ENCODE peak calls at places on chromosome 3, in six cellular contexts. One of them, this sample, is unnamed. For H3K4me1, the result is how much of the 10 kb centered on the place peaks cover.

GRCh38 chr3:81696090-81696489 is 65.4 kb downstream of the GBE1 start:
- DNase-seq in hepatocyte: no peak
- DNase-seq in cardiac muscle cell: no peak
- DNase-seq in aorta: no peak
- DNase-seq in breast epithelium: no peak
- DNase-seq in psoas muscle: no peak
- DNase-seq in this sample: no peak

GRCh38 chr3:57627976-57628375 is 30.8 kb upstream of the ARF4 start:
- DNase-seq in hepatocyte: no peak
- DNase-seq in cardiac muscle cell: no peak
- DNase-seq in aorta: no peak
- DNase-seq in breast epithelium: no peak
- DNase-seq in psoas muscle: no peak
- DNase-seq in this sample: no peak

GRCh38 chr3:169687603-169688002 is 24.1 kb upstream of the MECOM start:
- DNase-seq in hepatocyte: no peak
- DNase-seq in cardiac muscle cell: no peak
- DNase-seq in aorta: no peak
- DNase-seq in breast epithelium: no peak
- DNase-seq in psoas muscle: no peak
- DNase-seq in this sample: no peak

GRCh38 chr3:107421170-107421792 is 44.0 kb downstream of the CCDC54 start:
- DNase-seq in hepatocyte: peak
- DNase-seq in cardiac muscle cell: peak
- DNase-seq in aorta: no peak
- DNase-seq in breast epithelium: no peak
- DNase-seq in psoas muscle: no peak
- DNase-seq in this sample: no peak

GRCh38 chr3:143731304-143731703 is 117.0 kb downstream of the SLC9A9 start:
- DNase-seq in hepatocyte: no peak
- DNase-seq in cardiac muscle cell: no peak
- DNase-seq in aorta: no peak
- DNase-seq in breast epithelium: no peak
- DNase-seq in psoas muscle: no peak
- DNase-seq in this sample: no peak

GRCh38 chr3:14218355-14218754 is 39.7 kb downstream of the LSM3 start:
- DNase-seq in hepatocyte: no peak
- DNase-seq in cardiac muscle cell: no peak
- DNase-seq in aorta: no peak
- DNase-seq in breast epithelium: no peak
- DNase-seq in psoas muscle: no peak
- DNase-seq in this sample: no peak

GRCh38 chr3:98763076-98763475 is at the start of gene ST3GAL6:
- DNase-seq in hepatocyte: no peak
- DNase-seq in cardiac muscle cell: peak
- DNase-seq in aorta: peak
- DNase-seq in breast epithelium: no peak
- DNase-seq in psoas muscle: no peak
- DNase-seq in this sample: no peak

GRCh38 chr3:71582612-71583568 is 638 bp downstream of the FOXP1 start:
- DNase-seq in hepatocyte: peak
- DNase-seq in cardiac muscle cell: peak
- DNase-seq in aorta: peak
- DNase-seq in breast epithelium: peak
- DNase-seq in psoas muscle: peak
- DNase-seq in this sample: peak

GRCh38 chr3:19543212-19543841 is 390.7 kb downstream of the EFHB start:
- DNase-seq in hepatocyte: peak
- DNase-seq in cardiac muscle cell: peak
- DNase-seq in aorta: no peak
- DNase-seq in breast epithelium: no peak
- DNase-seq in psoas muscle: no peak
- DNase-seq in this sample: no peak

GRCh38 chr3:59913645-59914044 is 863.8 kb upstream of the CFAP20DC start:
- DNase-seq in hepatocyte: no peak
- DNase-seq in cardiac muscle cell: no peak
- DNase-seq in aorta: no peak
- DNase-seq in breast epithelium: no peak
- DNase-seq in psoas muscle: no peak
- DNase-seq in this sample: no peak

GRCh38 chr3:182178488-182179200 is 466.9 kb downstream of the SOX2 start:
- DNase-seq in hepatocyte: no peak
- DNase-seq in cardiac muscle cell: no peak
- DNase-seq in aorta: no peak
- DNase-seq in breast epithelium: no peak
- DNase-seq in psoas muscle: no peak
- DNase-seq in this sample: no peak

GRCh38 chr3:183354325-183354831 is 74.0 kb downstream of the MCF2L2 start:
- DNase-seq in hepatocyte: no peak
- DNase-seq in cardiac muscle cell: no peak
- DNase-seq in aorta: no peak
- DNase-seq in breast epithelium: no peak
- DNase-seq in psoas muscle: no peak
- DNase-seq in this sample: no peak

GRCh38 chr3:183354874-183355273 is 73.5 kb downstream of the MCF2L2 start:
- DNase-seq in hepatocyte: no peak
- DNase-seq in cardiac muscle cell: no peak
- DNase-seq in aorta: no peak
- DNase-seq in breast epithelium: no peak
- DNase-seq in psoas muscle: no peak
- DNase-seq in this sample: no peak

GRCh38 chr3:183356920-183357319 is 71.5 kb downstream of the MCF2L2 start:
- DNase-seq in hepatocyte: no peak
- DNase-seq in cardiac muscle cell: no peak
- DNase-seq in aorta: no peak
- DNase-seq in breast epithelium: no peak
- DNase-seq in psoas muscle: no peak
- DNase-seq in this sample: no peak

GRCh38 chr3:183350164-183350563 is 78.3 kb downstream of the MCF2L2 start:
- DNase-seq in hepatocyte: no peak
- DNase-seq in cardiac muscle cell: no peak
- DNase-seq in aorta: no peak
- DNase-seq in breast epithelium: no peak
- DNase-seq in psoas muscle: no peak
- DNase-seq in this sample: no peak

GRCh38 chr3:183353421-183353820 is 75.0 kb downstream of the MCF2L2 start:
- DNase-seq in hepatocyte: no peak
- DNase-seq in cardiac muscle cell: no peak
- DNase-seq in aorta: no peak
- DNase-seq in breast epithelium: no peak
- DNase-seq in psoas muscle: no peak
- DNase-seq in this sample: no peak
- H3K4me1 ChIP-seq in hepatocyte: under half
- H3K4me1 ChIP-seq in cardiac muscle cell: under half
- H3K4me1 ChIP-seq in aorta: under half
- H3K4me1 ChIP-seq in breast epithelium: under half
- H3K4me1 ChIP-seq in psoas muscle: under half
- H3K4me1 ChIP-seq in this sample: under half

DNA sequence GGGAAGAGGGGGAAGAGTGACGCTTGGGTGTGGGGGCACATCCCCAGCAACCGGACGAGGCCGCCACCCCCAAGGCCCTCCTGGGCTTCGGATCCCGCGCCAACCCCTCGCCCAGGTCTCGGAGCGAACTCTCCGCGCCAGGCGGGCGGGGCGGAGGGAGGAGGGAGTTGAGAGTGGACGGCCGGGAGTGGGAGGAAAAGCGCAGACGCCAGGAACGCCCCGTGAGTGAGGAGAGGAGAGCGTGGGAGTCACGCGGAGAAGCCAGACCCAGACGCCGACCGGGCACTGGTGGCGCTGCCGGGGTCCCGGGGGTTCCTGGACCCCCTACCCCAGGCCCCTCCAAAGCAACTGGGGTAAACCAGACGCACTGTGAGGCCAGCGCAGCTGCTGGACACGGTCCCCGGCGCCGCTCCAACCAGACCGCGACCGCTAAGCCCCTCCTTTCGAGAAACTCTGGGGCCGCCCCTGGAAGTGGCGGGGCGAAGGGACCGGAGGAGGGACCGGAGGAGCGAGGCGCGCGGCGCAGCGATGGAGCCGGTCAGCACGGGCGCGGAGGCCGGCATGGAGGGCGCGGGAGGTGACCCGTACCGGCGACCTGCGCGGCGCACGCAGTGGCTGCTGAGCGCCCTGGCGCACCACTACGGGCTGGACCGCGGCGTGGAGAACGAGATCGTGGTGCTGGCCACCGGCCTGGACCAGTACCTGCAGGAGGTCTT is at the start of gene EFCC1:
- DNase-seq in hepatocyte: peak
- DNase-seq in cardiac muscle cell: peak
- DNase-seq in aorta: no peak
- DNase-seq in breast epithelium: no peak
- DNase-seq in psoas muscle: peak
- DNase-seq in this sample: peak
- H3K4me3 ChIP-seq in hepatocyte: peak
- H3K4me3 ChIP-seq in cardiac muscle cell: peak
- H3K4me3 ChIP-seq in aorta: peak
- H3K4me3 ChIP-seq in breast epithelium: peak
- H3K4me3 ChIP-seq in psoas muscle: peak
- H3K4me3 ChIP-seq in this sample: peak

DNA sequence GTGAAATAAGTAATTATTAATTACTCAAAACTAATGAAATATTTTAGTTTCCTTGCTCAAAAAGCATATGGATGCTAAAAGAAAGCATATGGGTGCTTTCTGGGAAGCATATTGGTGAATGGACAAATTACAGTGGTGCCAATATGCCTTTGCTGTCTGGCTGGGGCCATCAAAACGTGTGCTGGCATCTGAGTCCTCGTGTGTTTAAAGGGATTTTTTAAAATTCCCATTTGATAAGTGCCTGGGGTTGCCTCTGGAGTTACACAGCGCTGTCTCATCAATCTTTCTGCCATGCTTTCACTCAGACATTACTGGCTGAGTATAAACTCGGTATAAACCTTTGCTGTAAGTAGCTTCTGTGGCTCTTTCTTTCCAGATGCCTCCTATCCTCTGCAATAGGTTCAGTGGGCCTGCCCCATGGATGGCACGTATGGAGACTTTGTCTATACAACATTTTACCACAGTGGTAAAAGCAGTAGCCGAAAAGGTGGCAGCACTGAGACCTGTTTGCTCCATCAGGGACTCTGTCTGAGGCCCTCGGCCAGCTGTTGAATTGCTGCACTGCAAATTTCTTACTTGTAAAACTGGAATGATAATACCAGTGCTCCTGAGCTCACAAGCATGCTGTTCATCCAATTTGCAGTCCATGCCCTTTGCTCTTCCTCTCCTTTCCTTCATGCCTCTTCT is 195.5 kb downstream of the LPP start:
- DNase-seq in hepatocyte: no peak
- DNase-seq in cardiac muscle cell: peak
- DNase-seq in aorta: no peak
- DNase-seq in breast epithelium: no peak
- DNase-seq in psoas muscle: no peak
- DNase-seq in this sample: peak
- H3K4me1 ChIP-seq in hepatocyte: under half
- H3K4me1 ChIP-seq in cardiac muscle cell: under half
- H3K4me1 ChIP-seq in aorta: under half
- H3K4me1 ChIP-seq in breast epithelium: under half
- H3K4me1 ChIP-seq in psoas muscle: under half
- H3K4me1 ChIP-seq in this sample: under half

GRCh38 chr3:63644212-63644777 is 8.2 kb upstream of the SNTN start:
- DNase-seq in hepatocyte: no peak
- DNase-seq in cardiac muscle cell: no peak
- DNase-seq in aorta: no peak
- DNase-seq in breast epithelium: no peak
- DNase-seq in psoas muscle: no peak
- DNase-seq in this sample: no peak
- H3K4me3 ChIP-seq in hepatocyte: no peak
- H3K4me3 ChIP-seq in cardiac muscle cell: no peak
- H3K4me3 ChIP-seq in aorta: no peak
- H3K4me3 ChIP-seq in breast epithelium: no peak
- H3K4me3 ChIP-seq in psoas muscle: no peak
- H3K4me3 ChIP-seq in this sample: no peak

GRCh38 chr3:16448691-16449090 is 64.8 kb downstream of the RFTN1 start:
- DNase-seq in hepatocyte: peak
- DNase-seq in cardiac muscle cell: peak
- DNase-seq in aorta: peak
- DNase-seq in breast epithelium: peak
- DNase-seq in psoas muscle: peak
- DNase-seq in this sample: peak
- H3K4me1 ChIP-seq in hepatocyte: under half
- H3K4me1 ChIP-seq in cardiac muscle cell: under half
- H3K4me1 ChIP-seq in aorta: under half
- H3K4me1 ChIP-seq in breast epithelium: under half
- H3K4me1 ChIP-seq in psoas muscle: under half
- H3K4me1 ChIP-seq in this sample: under half

GRCh38 chr3:100264242-100264641 is 3.5 kb downstream of the TBC1D23 start:
- DNase-seq in hepatocyte: no peak
- DNase-seq in cardiac muscle cell: no peak
- DNase-seq in aorta: no peak
- DNase-seq in breast epithelium: no peak
- DNase-seq in psoas muscle: no peak
- DNase-seq in this sample: no peak

GRCh38 chr3:100265016-100265415 is 4.2 kb downstream of the TBC1D23 start:
- DNase-seq in hepatocyte: no peak
- DNase-seq in cardiac muscle cell: no peak
- DNase-seq in aorta: no peak
- DNase-seq in breast epithelium: no peak
- DNase-seq in psoas muscle: no peak
- DNase-seq in this sample: no peak

GRCh38 chr3:100261481-100261903 is 700 bp downstream of the TBC1D23 start:
- DNase-seq in hepatocyte: no peak
- DNase-seq in cardiac muscle cell: peak
- DNase-seq in aorta: no peak
- DNase-seq in breast epithelium: no peak
- DNase-seq in psoas muscle: no peak
- DNase-seq in this sample: no peak

GRCh38 chr3:100260685-100261480 is at the start of gene TBC1D23:
- DNase-seq in hepatocyte: peak
- DNase-seq in cardiac muscle cell: peak
- DNase-seq in aorta: peak
- DNase-seq in breast epithelium: peak
- DNase-seq in psoas muscle: peak
- DNase-seq in this sample: peak

DNA sequence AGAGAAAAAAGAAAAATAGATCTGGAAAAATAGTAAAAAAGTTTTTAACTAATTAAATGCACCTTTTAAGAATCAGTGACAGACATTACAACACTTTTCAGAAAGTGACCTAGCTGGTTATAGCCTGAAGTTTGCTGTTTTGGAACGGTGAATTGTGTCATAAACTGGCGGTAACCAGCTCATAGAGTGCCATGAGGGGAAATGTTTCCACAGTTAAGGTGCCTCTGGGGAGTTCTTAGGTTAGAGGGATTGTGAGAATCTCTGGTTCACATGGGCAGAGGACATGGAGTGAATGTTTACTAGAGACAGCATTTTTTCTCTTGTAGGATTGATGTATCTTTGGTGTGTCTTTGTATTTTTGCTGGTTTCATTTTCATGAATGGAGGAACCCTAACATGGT is 2.8 kb downstream of the TBC1D23 start:
- DNase-seq in hepatocyte: peak
- DNase-seq in cardiac muscle cell: peak
- DNase-seq in aorta: no peak
- DNase-seq in breast epithelium: no peak
- DNase-seq in psoas muscle: no peak
- DNase-seq in this sample: no peak
- H3K4me3 ChIP-seq in hepatocyte: no peak
- H3K4me3 ChIP-seq in cardiac muscle cell: no peak
- H3K4me3 ChIP-seq in aorta: no peak
- H3K4me3 ChIP-seq in breast epithelium: peak
- H3K4me3 ChIP-seq in psoas muscle: peak
- H3K4me3 ChIP-seq in this sample: no peak

This sample was measured in right cardiac atrium.